ENCODE peak calls at places on chromosomes 11 and 22, in six cellular contexts. One of them, this sample, is unnamed.

GRCh38 chr22:21568207-21569075 is 927 bp downstream of the UBE2L3 start:
- DNase-seq in neural crest cell: peak
- DNase-seq in H54: no peak
- DNase-seq in NCI-H1092: peak
- DNase-seq in T-helper 9 cell: peak
- DNase-seq in EH: peak
- DNase-seq in this sample: no peak

GRCh38 chr11:1049431-1049891 is 12.9 kb upstream of the MUC6 start:
- DNase-seq in H54: no peak
- DNase-seq in T-helper 9 cell: no peak
- DNase-seq in NCI-H1092: peak
- DNase-seq in neural crest cell: no peak
- DNase-seq in EH: no peak
- DNase-seq in this sample: no peak

GRCh38 chr11:109644158-109644557 is 222.2 kb downstream of the C11orf87 start:
- DNase-seq in neural crest cell: no peak
- DNase-seq in H54: no peak
- DNase-seq in NCI-H1092: peak
- DNase-seq in EH: peak
- DNase-seq in T-helper 9 cell: no peak
- DNase-seq in this sample: no peak

GRCh38 chr11:130804306-130805077 is 111.8 kb downstream of the SNX19 start:
- DNase-seq in H54: no peak
- DNase-seq in neural crest cell: no peak
- DNase-seq in EH: no peak
- DNase-seq in NCI-H1092: no peak
- DNase-seq in T-helper 9 cell: no peak
- DNase-seq in this sample: no peak

GRCh38 chr11:126355926-126356897 is 726 bp downstream of the ST3GAL4 start:
- DNase-seq in EH: peak
- DNase-seq in T-helper 9 cell: no peak
- DNase-seq in H54: peak
- DNase-seq in NCI-H1092: no peak
- DNase-seq in neural crest cell: no peak
- DNase-seq in this sample: no peak

GRCh38 chr11:71485466-71485865 is 32.5 kb downstream of the NADSYN1 start:
- DNase-seq in T-helper 9 cell: no peak
- DNase-seq in NCI-H1092: no peak
- DNase-seq in EH: no peak
- DNase-seq in H54: no peak
- DNase-seq in neural crest cell: no peak
- DNase-seq in this sample: no peak

GRCh38 chr22:44181033-44181911 is 547 bp downstream of the PARVG start:
- DNase-seq in EH: no peak
- DNase-seq in T-helper 9 cell: peak
- DNase-seq in NCI-H1092: no peak
- DNase-seq in H54: no peak
- DNase-seq in neural crest cell: no peak
- DNase-seq in this sample: peak

GRCh38 chr11:2202900-2203439 is 31.4 kb upstream of the TH start:
- DNase-seq in neural crest cell: no peak
- DNase-seq in T-helper 9 cell: no peak
- DNase-seq in EH: no peak
- DNase-seq in NCI-H1092: no peak
- DNase-seq in H54: no peak
- DNase-seq in this sample: no peak

GRCh38 chr11:57306941-57307598 is 17.7 kb downstream of the TNKS1BP1 start:
- DNase-seq in NCI-H1092: no peak
- DNase-seq in neural crest cell: no peak
- DNase-seq in H54: no peak
- DNase-seq in EH: no peak
- DNase-seq in T-helper 9 cell: no peak
- DNase-seq in this sample: no peak

GRCh38 chr11:95584589-95584988 is 205.0 kb downstream of the FAM76B start:
- DNase-seq in EH: no peak
- DNase-seq in neural crest cell: no peak
- DNase-seq in NCI-H1092: no peak
- DNase-seq in H54: no peak
- DNase-seq in T-helper 9 cell: no peak
- DNase-seq in this sample: no peak

GRCh38 chr22:20271114-20271994 is 3.2 kb upstream of the RTN4R start:
- DNase-seq in H54: no peak
- DNase-seq in NCI-H1092: no peak
- DNase-seq in neural crest cell: no peak
- DNase-seq in T-helper 9 cell: no peak
- DNase-seq in EH: no peak
- DNase-seq in this sample: no peak

GRCh38 chr11:111798279-111798678 is 32.1 kb upstream of the PPP2R1B start:
- DNase-seq in neural crest cell: no peak
- DNase-seq in NCI-H1092: no peak
- DNase-seq in T-helper 9 cell: no peak
- DNase-seq in H54: no peak
- DNase-seq in EH: no peak
- DNase-seq in this sample: no peak

GRCh38 chr11:62724171-62724570 is 3.1 kb downstream of the HNRNPUL2 start:
- DNase-seq in EH: no peak
- DNase-seq in neural crest cell: no peak
- DNase-seq in T-helper 9 cell: no peak
- DNase-seq in H54: no peak
- DNase-seq in NCI-H1092: no peak
- DNase-seq in this sample: no peak

GRCh38 chr11:212150-213100 is 4.9 kb downstream of the RIC8A start:
- DNase-seq in T-helper 9 cell: no peak
- DNase-seq in neural crest cell: no peak
- DNase-seq in NCI-H1092: no peak
- DNase-seq in EH: no peak
- DNase-seq in H54: no peak
- DNase-seq in this sample: no peak

GRCh38 chr22:36585841-36586240 is 56.9 kb upstream of the EIF3D start:
- DNase-seq in NCI-H1092: no peak
- DNase-seq in H54: peak
- DNase-seq in T-helper 9 cell: no peak
- DNase-seq in EH: peak
- DNase-seq in neural crest cell: no peak
- DNase-seq in this sample: peak

GRCh38 chr11:88666364-88666763 is 328.8 kb upstream of the CTSC start:
- DNase-seq in T-helper 9 cell: no peak
- DNase-seq in H54: no peak
- DNase-seq in neural crest cell: no peak
- DNase-seq in EH: no peak
- DNase-seq in NCI-H1092: no peak
- DNase-seq in this sample: no peak

GRCh38 chr11:35525501-35526175 is at the start of gene PAMR1:
- DNase-seq in H54: peak
- DNase-seq in NCI-H1092: no peak
- DNase-seq in T-helper 9 cell: no peak
- DNase-seq in neural crest cell: no peak
- DNase-seq in EH: peak
- DNase-seq in this sample: no peak

GRCh38 chr22:30422481-30423295 is 2.9 kb upstream of the MTFP1 start:
- DNase-seq in neural crest cell: no peak
- DNase-seq in T-helper 9 cell: no peak
- DNase-seq in NCI-H1092: no peak
- DNase-seq in EH: peak
- DNase-seq in H54: no peak
- DNase-seq in this sample: peak

GRCh38 chr11:85712953-85713352 is 27.0 kb upstream of the CCDC89 start:
- DNase-seq in NCI-H1092: no peak
- DNase-seq in H54: no peak
- DNase-seq in EH: peak
- DNase-seq in neural crest cell: no peak
- DNase-seq in T-helper 9 cell: no peak
- DNase-seq in this sample: no peak

GRCh38 chr11:123054301-123055065 is 7.5 kb downstream of the HSPA8 start:
- DNase-seq in neural crest cell: peak
- DNase-seq in NCI-H1092: peak
- DNase-seq in H54: peak
- DNase-seq in EH: peak
- DNase-seq in T-helper 9 cell: no peak
- DNase-seq in this sample: peak

GRCh38 chr11:6219359-6219758 is 14.0 kb downstream of the C11orf42 start:
- DNase-seq in neural crest cell: no peak
- DNase-seq in EH: peak
- DNase-seq in NCI-H1092: no peak
- DNase-seq in H54: peak
- DNase-seq in T-helper 9 cell: no peak
- DNase-seq in this sample: peak

GRCh38 chr22:24146190-24146616 is 35.1 kb upstream of the SUSD2 start:
- DNase-seq in T-helper 9 cell: no peak
- DNase-seq in neural crest cell: no peak
- DNase-seq in H54: no peak
- DNase-seq in NCI-H1092: peak
- DNase-seq in EH: peak
- DNase-seq in this sample: peak

GRCh38 chr11:125128450-125128849 is 17.0 kb upstream of the TMEM218 start:
- DNase-seq in EH: peak
- DNase-seq in neural crest cell: no peak
- DNase-seq in T-helper 9 cell: no peak
- DNase-seq in H54: no peak
- DNase-seq in NCI-H1092: no peak
- DNase-seq in this sample: no peak

GRCh38 chr22:38202437-38203089 is 769 bp downstream of the MAFF start:
- DNase-seq in neural crest cell: peak
- DNase-seq in EH: peak
- DNase-seq in H54: no peak
- DNase-seq in T-helper 9 cell: peak
- DNase-seq in NCI-H1092: no peak
- DNase-seq in this sample: no peak

GRCh38 chr22:36363378-36363931 is 24.3 kb downstream of the MYH9 start:
- DNase-seq in EH: no peak
- DNase-seq in NCI-H1092: no peak
- DNase-seq in T-helper 9 cell: no peak
- DNase-seq in H54: no peak
- DNase-seq in neural crest cell: no peak
- DNase-seq in this sample: no peak

GRCh38 chr22:26002456-26002855 is 166.8 kb upstream of the SEZ6L start:
- DNase-seq in EH: no peak
- DNase-seq in NCI-H1092: no peak
- DNase-seq in neural crest cell: no peak
- DNase-seq in T-helper 9 cell: no peak
- DNase-seq in H54: no peak
- DNase-seq in this sample: no peak

GRCh38 chr22:46031561-46031960 is 54.6 kb upstream of the WNT7B start:
- DNase-seq in NCI-H1092: no peak
- DNase-seq in neural crest cell: no peak
- DNase-seq in H54: no peak
- DNase-seq in EH: no peak
- DNase-seq in T-helper 9 cell: no peak
- DNase-seq in this sample: no peak

GRCh38 chr22:19180234-19180633 is 1.7 kb upstream of the SLC25A1 start:
- DNase-seq in T-helper 9 cell: no peak
- DNase-seq in H54: no peak
- DNase-seq in NCI-H1092: no peak
- DNase-seq in neural crest cell: no peak
- DNase-seq in EH: no peak
- DNase-seq in this sample: no peak

GRCh38 chr11:102225689-102226562 is 91.4 kb upstream of the BIRC3 start:
- DNase-seq in neural crest cell: no peak
- DNase-seq in T-helper 9 cell: no peak
- DNase-seq in H54: peak
- DNase-seq in NCI-H1092: no peak
- DNase-seq in EH: peak
- DNase-seq in this sample: no peak

GRCh38 chr11:16632295-16633200 is 105.9 kb upstream of the C11orf58 start:
- DNase-seq in neural crest cell: no peak
- DNase-seq in H54: no peak
- DNase-seq in NCI-H1092: no peak
- DNase-seq in T-helper 9 cell: no peak
- DNase-seq in EH: peak
- DNase-seq in this sample: no peak

GRCh38 chr11:76077575-76078150 is 128.6 kb downstream of the WNT11 start:
- DNase-seq in EH: peak
- DNase-seq in NCI-H1092: no peak
- DNase-seq in H54: no peak
- DNase-seq in T-helper 9 cell: no peak
- DNase-seq in neural crest cell: no peak
- DNase-seq in this sample: no peak